ENCODE peak calls at places on chromosomes 11 and 22, in six cellular contexts. V is NCI-H2029, U is HCEC 1CT, X is EL, Q is body of pancreas, Y is brain microvascular endothelial cell. Z is an unnamed sample.
A peak's percentile ranks its signal among the peaks of the same experiment; 100 is the strongest.

GRCh38 chr11:69804769-69805508 is 14.3 kb downstream of the FGF3 start:
- DNase-seq in V (no peak), U (no peak), X (no peak), Q (no peak), Y (no peak), Z (no peak)

GRCh38 chr11:69662021-69662698 is 13.0 kb downstream of the LTO1 start:
- DNase-seq in V (no peak), U (no peak), X (no peak), Q (no peak), Y (no peak), Z (no peak)

GRCh38 chr11:48006301-48006992 is 26.1 kb downstream of the PTPRJ start:
- DNase-seq in V (no peak), U (peak; percentile 54), X (peak; percentile 61), Q (no peak), Y (peak; percentile 51), Z (no peak)

GRCh38 chr11:109267293-109268095 is 154.5 kb upstream of the C11orf87 start:
- DNase-seq in V (no peak), U (no peak), X (no peak), Q (no peak), Y (no peak), Z (no peak)

GRCh38 chr11:125481531-125481930 is 14.5 kb downstream of the FEZ1 start:
- DNase-seq in V (no peak), U (no peak), X (no peak), Q (no peak), Y (no peak), Z (no peak)

GRCh38 chr22:33402325-33402724 is 344.1 kb upstream of the SYN3 start:
- DNase-seq in V (no peak), U (no peak), X (no peak), Q (no peak), Y (no peak), Z (no peak)

GRCh38 chr11:130473056-130473794 is 24.8 kb downstream of the ADAMTS15 start:
- DNase-seq in V (no peak), U (no peak), X (no peak), Q (no peak), Y (no peak), Z (no peak)

GRCh38 chr11:12802418-12803085 is 128.3 kb downstream of the TEAD1 start:
- DNase-seq in V (peak; percentile 99), U (peak; percentile 65), X (peak; percentile 80), Q (peak; percentile 95), Y (peak; percentile 79), Z (no peak)

GRCh38 chr11:116727990-116728389 is 44.8 kb downstream of the BUD13 start:
- DNase-seq in V (no peak), U (no peak), X (no peak), Q (no peak), Y (no peak), Z (no peak)

GRCh38 chr11:74278721-74279148 is 32.7 kb downstream of the P4HA3 start:
- DNase-seq in V (no peak), U (peak; percentile 87), X (peak; percentile 96), Q (peak; percentile 31), Y (peak; percentile 100), Z (peak; percentile 32)

GRCh38 chr22:45562537-45563361 is 60.1 kb downstream of the FBLN1 start:
- DNase-seq in V (no peak), U (no peak), X (no peak), Q (no peak), Y (no peak), Z (no peak)

GRCh38 chr11:76513654-76514034 is 68.8 kb downstream of the EMSY start:
- DNase-seq in V (no peak), U (no peak), X (no peak), Q (no peak), Y (no peak), Z (no peak)

GRCh38 chr22:17570851-17571631 is 7.7 kb downstream of the SLC25A18 start:
- DNase-seq in V (no peak), U (peak; percentile 69), X (peak; percentile 88), Q (peak; percentile 67), Y (peak; percentile 83), Z (peak; percentile 96)

GRCh38 chr11:3904228-3904627 is 48.8 kb downstream of the STIM1 start:
- DNase-seq in V (no peak), U (no peak), X (no peak), Q (no peak), Y (no peak), Z (peak; percentile 21)

GRCh38 chr11:9210922-9211320 is 54.2 kb downstream of the DENND5A start:
- DNase-seq in V (no peak), U (peak; percentile 8), X (peak; percentile 29), Q (no peak), Y (no peak), Z (no peak)

GRCh38 chr22:47837703-47838102 is 1075.3 kb downstream of the TBC1D22A start:
- DNase-seq in V (peak; percentile 5), U (no peak), X (no peak), Q (no peak), Y (no peak), Z (no peak)

GRCh38 chr11:102724904-102725515 is at the start of gene MMP8:
- DNase-seq in V (no peak), U (peak; percentile 26), X (peak; percentile 26), Q (no peak), Y (peak; percentile 19), Z (no peak)